ENCODE peak calls at places on chromosomes 3 and 15, in ten cellular contexts. One of them, this sample, is unnamed.
A peak's percentile ranks its signal among the peaks of the same experiment; 100 is the strongest.

GRCh38 chr3:42369304-42369703 is 41.1 kb downstream of the LYZL4 start:
- DNase-seq in IMR-90: no peak
- DNase-seq in Panc1: no peak
- DNase-seq in neural progenitor cell: peak; percentile 33
- DNase-seq in right lobe of liver: no peak
- DNase-seq in H9: no peak
- DNase-seq in HL-60: peak; percentile 29
- DNase-seq in breast epithelium: no peak
- DNase-seq in prostate gland: peak; percentile 7
- DNase-seq in pancreas: no peak
- DNase-seq in this sample: no peak

GRCh38 chr3:49609815-49610214 is 55.5 kb downstream of the BSN start:
- DNase-seq in IMR-90: no peak
- DNase-seq in Panc1: no peak
- DNase-seq in neural progenitor cell: no peak
- DNase-seq in right lobe of liver: peak; percentile 27
- DNase-seq in H9: no peak
- DNase-seq in HL-60: no peak
- DNase-seq in breast epithelium: no peak
- DNase-seq in prostate gland: no peak
- DNase-seq in pancreas: no peak
- DNase-seq in this sample: no peak

GRCh38 chr3:189941125-189941524 is 179.6 kb downstream of the P3H2 start:
- DNase-seq in IMR-90: no peak
- DNase-seq in Panc1: no peak
- DNase-seq in neural progenitor cell: peak; percentile 47
- DNase-seq in right lobe of liver: no peak
- DNase-seq in H9: no peak
- DNase-seq in HL-60: no peak
- DNase-seq in breast epithelium: no peak
- DNase-seq in prostate gland: no peak
- DNase-seq in pancreas: no peak
- DNase-seq in this sample: no peak

GRCh38 chr3:48112813-48113212 is 75.4 kb downstream of the CDC25A start:
- DNase-seq in IMR-90: no peak
- DNase-seq in Panc1: no peak
- DNase-seq in neural progenitor cell: no peak
- DNase-seq in right lobe of liver: no peak
- DNase-seq in H9: no peak
- DNase-seq in HL-60: no peak
- DNase-seq in breast epithelium: no peak
- DNase-seq in prostate gland: no peak
- DNase-seq in pancreas: no peak
- DNase-seq in this sample: no peak

GRCh38 chr3:61360297-61360696 is 109.0 kb upstream of the FHIT start:
- DNase-seq in IMR-90: no peak
- DNase-seq in Panc1: no peak
- DNase-seq in neural progenitor cell: no peak
- DNase-seq in right lobe of liver: no peak
- DNase-seq in H9: no peak
- DNase-seq in HL-60: no peak
- DNase-seq in breast epithelium: no peak
- DNase-seq in prostate gland: no peak
- DNase-seq in pancreas: no peak
- DNase-seq in this sample: no peak

GRCh38 chr3:170560296-170560695 is 25.6 kb downstream of the SLC7A14 start:
- DNase-seq in IMR-90: no peak
- DNase-seq in Panc1: no peak
- DNase-seq in neural progenitor cell: no peak
- DNase-seq in right lobe of liver: no peak
- DNase-seq in H9: no peak
- DNase-seq in HL-60: no peak
- DNase-seq in breast epithelium: no peak
- DNase-seq in prostate gland: no peak
- DNase-seq in pancreas: no peak
- DNase-seq in this sample: no peak

GRCh38 chr15:81407151-81407550 is 33.1 kb upstream of the TMC3 start:
- DNase-seq in IMR-90: no peak
- DNase-seq in Panc1: no peak
- DNase-seq in neural progenitor cell: no peak
- DNase-seq in right lobe of liver: no peak
- DNase-seq in H9: no peak
- DNase-seq in HL-60: no peak
- DNase-seq in breast epithelium: no peak
- DNase-seq in prostate gland: no peak
- DNase-seq in pancreas: no peak
- DNase-seq in this sample: no peak

GRCh38 chr15:100201376-100202280 is 140.1 kb downstream of the ADAMTS17 start:
- DNase-seq in IMR-90: no peak
- DNase-seq in Panc1: no peak
- DNase-seq in neural progenitor cell: no peak
- DNase-seq in right lobe of liver: no peak
- DNase-seq in H9: no peak
- DNase-seq in HL-60: peak; percentile 73
- DNase-seq in breast epithelium: no peak
- DNase-seq in prostate gland: no peak
- DNase-seq in pancreas: no peak
- DNase-seq in this sample: peak; percentile 74

GRCh38 chr3:6223572-6223971 is 637.3 kb upstream of the GRM7 start:
- DNase-seq in IMR-90: no peak
- DNase-seq in Panc1: no peak
- DNase-seq in neural progenitor cell: no peak
- DNase-seq in right lobe of liver: no peak
- DNase-seq in H9: no peak
- DNase-seq in HL-60: no peak
- DNase-seq in breast epithelium: no peak
- DNase-seq in prostate gland: no peak
- DNase-seq in pancreas: no peak
- DNase-seq in this sample: no peak

DNA sequence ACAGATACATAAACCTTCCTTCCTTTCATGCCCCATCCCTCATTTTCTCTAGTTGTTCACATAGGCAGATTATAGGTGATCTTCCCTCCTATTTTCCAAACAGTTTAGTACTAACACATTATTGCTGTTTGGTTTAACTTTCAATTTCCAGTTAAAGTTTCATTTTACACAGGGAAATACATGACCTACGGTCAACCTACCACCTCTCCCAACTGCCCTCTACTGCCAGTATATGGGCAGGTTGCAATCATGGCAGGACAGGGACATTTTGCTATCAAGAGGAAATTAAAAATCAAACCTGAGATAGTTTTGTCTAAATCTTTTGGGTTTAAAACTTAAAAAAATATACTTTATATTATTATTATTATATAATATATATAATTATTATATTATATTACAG is 26.1 kb upstream of the TFDP2 start:
- DNase-seq in IMR-90: no peak
- DNase-seq in Panc1: no peak
- DNase-seq in neural progenitor cell: no peak
- DNase-seq in right lobe of liver: no peak
- DNase-seq in H9: no peak
- DNase-seq in HL-60: no peak
- DNase-seq in breast epithelium: no peak
- DNase-seq in prostate gland: no peak
- DNase-seq in pancreas: no peak
- DNase-seq in this sample: no peak
- TF ChIP-seq CTCF in IMR-90: no peak
- TF ChIP-seq CTCF in Panc1: no peak
- TF ChIP-seq CTCF in neural progenitor cell: no peak
- TF ChIP-seq CTCF in right lobe of liver: no peak
- TF ChIP-seq CTCF in H9: no peak
- TF ChIP-seq CTCF in HL-60: no peak
- TF ChIP-seq CTCF in breast epithelium: no peak
- TF ChIP-seq CTCF in prostate gland: no peak
- TF ChIP-seq CTCF in pancreas: no peak
- TF ChIP-seq CTCF in this sample: no peak

GRCh38 chr15:58271410-58271809 is 133.2 kb downstream of the AQP9 start:
- DNase-seq in IMR-90: no peak
- DNase-seq in Panc1: no peak
- DNase-seq in neural progenitor cell: no peak
- DNase-seq in right lobe of liver: no peak
- DNase-seq in H9: no peak
- DNase-seq in HL-60: no peak
- DNase-seq in breast epithelium: no peak
- DNase-seq in prostate gland: no peak
- DNase-seq in pancreas: no peak
- DNase-seq in this sample: no peak

GRCh38 chr15:58267026-58267425 is 128.8 kb downstream of the AQP9 start:
- DNase-seq in IMR-90: no peak
- DNase-seq in Panc1: no peak
- DNase-seq in neural progenitor cell: no peak
- DNase-seq in right lobe of liver: no peak
- DNase-seq in H9: no peak
- DNase-seq in HL-60: no peak
- DNase-seq in breast epithelium: no peak
- DNase-seq in prostate gland: no peak
- DNase-seq in pancreas: no peak
- DNase-seq in this sample: no peak

GRCh38 chr15:58268746-58269145 is 130.6 kb downstream of the AQP9 start:
- DNase-seq in IMR-90: no peak
- DNase-seq in Panc1: no peak
- DNase-seq in neural progenitor cell: no peak
- DNase-seq in right lobe of liver: no peak
- DNase-seq in H9: no peak
- DNase-seq in HL-60: no peak
- DNase-seq in breast epithelium: no peak
- DNase-seq in prostate gland: no peak
- DNase-seq in pancreas: no peak
- DNase-seq in this sample: no peak

GRCh38 chr15:58273104-58273503 is 134.9 kb downstream of the AQP9 start:
- DNase-seq in IMR-90: no peak
- DNase-seq in Panc1: no peak
- DNase-seq in neural progenitor cell: no peak
- DNase-seq in right lobe of liver: no peak
- DNase-seq in H9: no peak
- DNase-seq in HL-60: no peak
- DNase-seq in breast epithelium: no peak
- DNase-seq in prostate gland: no peak
- DNase-seq in pancreas: no peak
- DNase-seq in this sample: no peak

DNA sequence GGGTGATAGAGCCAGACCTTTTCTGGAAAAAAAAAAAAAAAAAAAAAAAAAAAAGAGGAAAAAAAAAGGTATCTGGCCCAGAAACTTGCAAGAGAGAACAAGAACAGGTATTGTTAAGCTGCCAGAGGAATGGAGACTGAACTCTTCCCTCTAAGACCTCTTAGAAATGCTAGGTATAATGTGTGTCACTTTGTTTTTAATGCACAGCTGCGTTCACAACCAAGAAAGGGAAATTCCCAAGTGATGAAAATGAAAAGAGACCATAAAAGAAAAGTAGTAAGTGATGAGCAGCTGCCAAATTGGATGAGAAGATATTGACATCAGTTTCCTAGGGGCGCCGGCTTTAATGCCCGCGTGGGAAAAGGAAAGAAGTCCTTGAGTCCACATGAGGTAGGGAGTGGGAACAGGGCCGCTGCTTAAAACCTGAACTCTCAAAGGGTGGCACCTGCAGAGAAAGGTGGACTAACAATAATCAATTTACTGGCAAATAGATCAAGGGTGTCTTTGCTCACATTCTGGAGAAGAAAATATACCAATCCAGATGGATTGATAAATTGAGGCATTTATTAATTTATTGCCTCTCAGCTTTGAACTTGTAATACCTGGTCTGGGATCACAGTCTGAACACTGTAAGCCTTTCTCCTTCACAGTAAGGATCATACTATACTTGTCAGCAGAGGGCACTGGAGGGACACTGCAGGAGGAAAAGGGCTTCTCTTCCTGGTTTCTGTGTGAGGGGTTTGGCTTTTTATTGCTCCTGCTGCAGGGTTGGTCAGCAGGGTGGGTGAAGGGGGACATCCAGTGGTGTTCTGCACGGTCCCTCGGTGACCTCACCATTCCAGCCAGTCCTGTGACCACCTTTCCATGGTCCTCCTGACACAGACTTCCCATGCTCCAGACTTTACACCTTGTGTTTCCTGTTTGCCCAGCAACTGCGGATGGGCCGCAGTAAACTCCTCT is 131.6 kb downstream of the AQP9 start:
- DNase-seq in IMR-90: peak; percentile 71
- DNase-seq in Panc1: peak; percentile 25
- DNase-seq in neural progenitor cell: peak; percentile 80
- DNase-seq in right lobe of liver: peak; percentile 40
- DNase-seq in H9: peak; percentile 75
- DNase-seq in HL-60: peak; percentile 64
- DNase-seq in breast epithelium: no peak
- DNase-seq in prostate gland: peak; percentile 54
- DNase-seq in pancreas: peak; percentile 28
- DNase-seq in this sample: no peak
- H3K27ac ChIP-seq in IMR-90: peak overlapping the region; percentile 33
- H3K27ac ChIP-seq in Panc1: peak overlapping the region; percentile 23
- H3K27ac ChIP-seq in neural progenitor cell: no peak overlapping the region
- H3K27ac ChIP-seq in right lobe of liver: no peak overlapping the region
- H3K27ac ChIP-seq in H9: no peak overlapping the region
- H3K27ac ChIP-seq in HL-60: no peak overlapping the region
- H3K27ac ChIP-seq in breast epithelium: peak overlapping the region; percentile 58
- H3K27ac ChIP-seq in prostate gland: peak overlapping the region; percentile 80
- H3K27ac ChIP-seq in pancreas: no peak overlapping the region
- H3K27ac ChIP-seq in this sample: no peak overlapping the region

DNA sequence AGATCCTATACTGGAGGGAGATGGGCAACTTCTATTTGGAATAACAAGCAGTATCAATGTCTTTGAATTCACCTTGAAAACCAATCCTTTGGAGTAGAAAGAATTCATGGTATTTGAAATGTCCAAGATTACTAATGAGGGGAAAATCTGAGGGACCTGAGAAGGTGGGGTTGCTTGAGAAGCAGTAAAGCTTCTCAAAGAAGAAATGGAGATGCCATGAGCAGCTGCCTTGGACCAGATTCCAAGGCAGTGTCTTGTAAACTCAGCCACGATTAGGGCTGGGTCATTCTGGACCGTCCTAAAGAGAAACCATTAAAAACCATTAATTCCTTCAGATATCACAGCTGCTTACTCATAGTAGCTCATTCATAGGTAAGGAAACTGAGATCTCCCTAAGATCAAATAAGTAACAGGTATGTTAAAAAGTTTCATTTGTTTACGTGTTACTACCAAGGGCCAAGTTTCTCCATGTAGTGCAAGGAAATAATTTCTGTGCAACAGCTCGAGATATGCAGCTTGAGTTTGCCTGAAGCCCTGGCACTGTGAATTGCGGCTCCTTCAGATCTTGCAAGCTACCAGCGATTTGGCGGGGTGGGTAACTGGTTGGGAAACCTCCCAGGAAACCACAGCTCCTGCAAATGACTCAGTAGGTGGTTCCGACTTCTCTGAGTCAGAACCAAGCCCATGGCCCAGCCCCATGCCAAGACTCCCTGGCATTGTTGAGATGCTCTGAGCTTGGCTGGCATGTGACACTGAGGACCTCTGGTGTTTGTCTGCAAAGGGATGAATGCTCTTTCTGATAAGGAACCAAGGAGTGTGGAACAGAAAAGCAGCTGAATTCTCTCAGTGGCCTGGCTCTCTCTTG is 296.8 kb downstream of the RORA start:
- DNase-seq in IMR-90: peak; percentile 28
- DNase-seq in Panc1: no peak
- DNase-seq in neural progenitor cell: no peak
- DNase-seq in right lobe of liver: no peak
- DNase-seq in H9: peak; percentile 35
- DNase-seq in HL-60: no peak
- DNase-seq in breast epithelium: no peak
- DNase-seq in prostate gland: peak; percentile 16
- DNase-seq in pancreas: no peak
- DNase-seq in this sample: no peak
- TF ChIP-seq CTCF in IMR-90: no peak
- TF ChIP-seq CTCF in Panc1: peak; percentile 16
- TF ChIP-seq CTCF in neural progenitor cell: peak; percentile 19
- TF ChIP-seq CTCF in right lobe of liver: peak; percentile 18
- TF ChIP-seq CTCF in H9: peak; percentile 39
- TF ChIP-seq CTCF in HL-60: no peak
- TF ChIP-seq CTCF in breast epithelium: no peak
- TF ChIP-seq CTCF in prostate gland: peak; percentile 33
- TF ChIP-seq CTCF in pancreas: no peak
- TF ChIP-seq CTCF in this sample: no peak

GRCh38 chr15:92869977-92870644 is 30.0 kb upstream of the CHD2 start:
- DNase-seq in IMR-90: peak; percentile 37
- DNase-seq in Panc1: no peak
- DNase-seq in neural progenitor cell: no peak
- DNase-seq in right lobe of liver: no peak
- DNase-seq in H9: no peak
- DNase-seq in HL-60: no peak
- DNase-seq in breast epithelium: no peak
- DNase-seq in prostate gland: no peak
- DNase-seq in pancreas: no peak
- DNase-seq in this sample: no peak
- H3K27ac ChIP-seq in IMR-90: peak overlapping the region; percentile 58
- H3K27ac ChIP-seq in Panc1: peak overlapping the region; percentile 82
- H3K27ac ChIP-seq in neural progenitor cell: no peak overlapping the region
- H3K27ac ChIP-seq in right lobe of liver: no peak overlapping the region
- H3K27ac ChIP-seq in H9: no peak overlapping the region
- H3K27ac ChIP-seq in HL-60: no peak overlapping the region
- H3K27ac ChIP-seq in breast epithelium: peak overlapping the region; percentile 82
- H3K27ac ChIP-seq in prostate gland: peak overlapping the region; percentile 52
- H3K27ac ChIP-seq in pancreas: no peak overlapping the region
- H3K27ac ChIP-seq in this sample: no peak overlapping the region

This sample was measured in spleen.